ENCODE peak calls at places on chromosome 10, in five cellular contexts. U is transverse colon, A is HepG2, B is suprapubic skin, Y is GM12878. I is an unnamed sample.

GRCh38 chr10:78327778-78328591 is 294.3 kb downstream of the RPS24 start:
- DNase-seq in U (no peak), A (no peak), B (no peak), Y (no peak), I (no peak)

GRCh38 chr10:24209421-24209770 is 458 bp downstream of the KIAA1217 start:
- DNase-seq in U (no peak), A (no peak), B (no peak), Y (no peak), I (no peak)

GRCh38 chr10:48898426-48898825 is 41.2 kb downstream of the LRRC18 start:
- DNase-seq in U (no peak), A (no peak), B (no peak), Y (no peak), I (no peak)

GRCh38 chr10:106082865-106083264 is 1081.6 kb downstream of the SORCS1 start:
- DNase-seq in U (no peak), A (no peak), B (no peak), Y (no peak), I (no peak)

GRCh38 chr10:43287056-43288007 is 20.5 kb upstream of the RASGEF1A start:
- DNase-seq in U (peak; percentile 65), A (no peak), B (peak; percentile 76), Y (peak; percentile 27), I (no peak)

GRCh38 chr10:14009315-14010082 is 321.2 kb downstream of the FRMD4A start:
- DNase-seq in U (no peak), A (no peak), B (no peak), Y (peak; percentile 96), I (no peak)

GRCh38 chr10:3786295-3786981 is 1.4 kb upstream of the KLF6 start:
- DNase-seq in U (peak; percentile 51), A (peak; percentile 85), B (no peak), Y (no peak), I (peak; percentile 74)

GRCh38 chr10:88974446-88975376 is 15.9 kb upstream of the FAS start:
- DNase-seq in U (no peak), A (no peak), B (no peak), Y (no peak), I (no peak)

GRCh38 chr10:97210576-97210975 is 24.8 kb upstream of the SLIT1 start:
- DNase-seq in U (peak; percentile 66), A (peak; percentile 61), B (no peak), Y (peak; percentile 37), I (peak; percentile 78)

GRCh38 chr10:92891885-92892705 is 43.8 kb downstream of the EXOC6 start:
- DNase-seq in U (peak; percentile 81), A (peak; percentile 96), B (no peak), Y (no peak), I (peak; percentile 68)

GRCh38 chr10:50375051-50375452 is 123.7 kb upstream of the ASAH2 start:
- DNase-seq in U (no peak), A (no peak), B (no peak), Y (no peak), I (no peak)

GRCh38 chr10:116767235-116767634 is 24.9 kb upstream of the HSPA12A start:
- DNase-seq in U (peak; percentile 59), A (no peak), B (peak; percentile 80), Y (no peak), I (peak; percentile 64)

GRCh38 chr10:36450385-36450784 is 675.0 kb upstream of the ANKRD30A start:
- DNase-seq in U (no peak), A (no peak), B (no peak), Y (no peak), I (peak; percentile 65)

GRCh38 chr10:86693721-86694369 is 25.5 kb downstream of the LDB3 start:
- DNase-seq in U (peak; percentile 51), A (peak; percentile 19), B (no peak), Y (no peak), I (no peak)

GRCh38 chr10:84353052-84353803 is 24.8 kb downstream of the CCSER2 start:
- DNase-seq in U (no peak), A (no peak), B (no peak), Y (no peak), I (no peak)

GRCh38 chr10:78000956-78001472 is 28.3 kb downstream of the POLR3A start:
- DNase-seq in U (no peak), A (no peak), B (no peak), Y (no peak), I (no peak)

GRCh38 chr10:21334891-21335696 is 190.4 kb downstream of the SKIDA1 start:
- DNase-seq in U (no peak), A (peak; percentile 61), B (peak; percentile 83), Y (no peak), I (peak; percentile 70)

GRCh38 chr10:126639084-126639483 is 31.4 kb downstream of the C10orf90 start:
- DNase-seq in U (no peak), A (no peak), B (no peak), Y (no peak), I (no peak)

GRCh38 chr10:78471723-78472541 is 438.3 kb downstream of the RPS24 start:
- DNase-seq in U (no peak), A (peak; percentile 95), B (no peak), Y (no peak), I (peak; percentile 87)

GRCh38 chr10:45470098-45471012 is 96.3 kb downstream of the ALOX5 start:
- DNase-seq in U (peak; percentile 34), A (peak; percentile 88), B (no peak), Y (no peak), I (no peak)

GRCh38 chr10:77505431-77506334 is 131.9 kb downstream of the KCNMA1 start:
- DNase-seq in U (no peak), A (no peak), B (no peak), Y (no peak), I (no peak)

GRCh38 chr10:78231930-78232329 is 198.3 kb downstream of the RPS24 start:
- DNase-seq in U (no peak), A (peak; percentile 13), B (no peak), Y (no peak), I (no peak)

GRCh38 chr10:90968448-90969086 is 47.7 kb upstream of the ANKRD1 start:
- DNase-seq in U (no peak), A (no peak), B (no peak), Y (no peak), I (no peak)

GRCh38 chr10:91652364-91652763 is 19.5 kb upstream of the PPP1R3C start:
- DNase-seq in U (no peak), A (peak; percentile 65), B (no peak), Y (no peak), I (no peak)

GRCh38 chr10:5325076-5325475 is 39.7 kb upstream of the UCN3 start:
- DNase-seq in U (no peak), A (no peak), B (no peak), Y (no peak), I (no peak)

GRCh38 chr10:121684276-121684675 is 86.0 kb upstream of the FGFR2 start:
- DNase-seq in U (no peak), A (no peak), B (no peak), Y (no peak), I (no peak)

GRCh38 chr10:60456053-60456452 is 66.4 kb upstream of the ANK3 start:
- DNase-seq in U (no peak), A (no peak), B (no peak), Y (no peak), I (no peak)

GRCh38 chr10:75000748-75001321 is 110.6 kb upstream of the SAMD8 start:
- DNase-seq in U (no peak), A (no peak), B (no peak), Y (no peak), I (no peak)

GRCh38 chr10:119025336-119025735 is 4.2 kb upstream of the NANOS1 start:
- DNase-seq in U (peak; percentile 44), A (peak; percentile 40), B (no peak), Y (no peak), I (peak; percentile 93)
- TF ChIP-seq POLR2AphosphoS5 in U (no peak), A (no peak), B (no peak), Y (no peak), I (peak; percentile 40)

GRCh38 chr10:22821501-22821900 is 106.4 kb upstream of the ARMC3 start:
- DNase-seq in U (no peak), A (no peak), B (no peak), Y (no peak), I (no peak)
- H3K27ac ChIP-seq in U (no peak overlapping the region), A (no peak overlapping the region), B (no peak overlapping the region), Y (no peak overlapping the region), I (no peak overlapping the region)

DNA sequence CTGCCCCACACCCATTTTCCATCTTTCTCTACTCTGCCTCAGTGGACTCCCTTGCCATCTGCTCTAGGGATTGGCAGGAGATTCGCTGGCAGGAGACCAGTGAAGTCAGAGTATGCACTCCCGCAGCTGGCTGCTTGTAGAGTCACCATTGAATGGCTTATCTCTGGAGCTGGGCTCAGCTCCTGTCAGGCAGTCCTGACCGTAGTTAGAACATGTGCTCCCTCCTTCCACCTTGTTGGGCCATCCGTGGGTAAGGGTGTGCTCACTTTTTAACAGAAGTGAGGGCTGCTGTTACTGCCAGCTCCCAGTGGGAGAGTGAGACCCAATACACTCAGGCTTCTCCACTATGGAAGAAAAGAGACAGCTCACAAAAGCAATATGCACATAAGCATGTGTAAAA is 773.4 kb downstream of the GRID1 start:
- DNase-seq in U (no peak), A (no peak), B (peak; percentile 20), Y (no peak), I (no peak)
- TF ChIP-seq EP300 in U (no peak), A (no peak), B (no peak), Y (no peak), I (no peak)

GRCh38 chr10:114507449-114507848 is 103.1 kb upstream of the AFAP1L2 start:
- DNase-seq in U (peak; percentile 93), A (no peak), B (no peak), Y (no peak), I (no peak)
- TF ChIP-seq POLR2AphosphoS5 in U (peak; percentile 30), A (no peak), B (no peak), Y (no peak), I (no peak)

DNA sequence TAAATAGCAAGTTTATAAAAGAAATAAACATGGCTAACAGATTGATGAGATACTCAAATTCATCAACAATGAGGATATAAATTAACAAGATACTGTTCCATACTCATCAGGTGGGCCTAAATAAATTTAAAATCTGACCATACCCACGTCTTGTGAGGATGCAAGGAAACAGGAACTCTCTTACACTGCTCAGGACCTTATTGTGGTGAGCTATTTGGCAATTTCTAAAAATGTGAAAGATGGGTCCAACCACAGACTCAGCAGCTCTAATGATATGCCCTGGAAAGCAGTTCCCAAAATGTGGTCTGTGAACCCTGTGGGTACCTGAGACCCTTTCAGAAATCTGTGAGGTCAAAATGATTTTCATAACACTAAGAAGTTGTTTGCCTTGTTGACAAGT is 21.5 kb downstream of the RPP38 start:
- DNase-seq in U (no peak), A (no peak), B (no peak), Y (peak; percentile 24), I (no peak)
- H3K27ac ChIP-seq in U (no peak overlapping the region), A (no peak overlapping the region), B (no peak overlapping the region), Y (no peak overlapping the region), I (no peak overlapping the region)

GRCh38 chr10:110210663-110211454 is 3.5 kb downstream of the MXI1 start:
- DNase-seq in U (peak; percentile 98), A (peak; percentile 95), B (peak; percentile 98), Y (peak; percentile 90), I (peak; percentile 99)
- TF ChIP-seq EP300 in U (no peak), A (no peak), B (no peak), Y (no peak), I (peak; percentile 39)

GRCh38 chr10:125281091-125281490 is 120.7 kb upstream of the CTBP2 start:
- DNase-seq in U (no peak), A (no peak), B (no peak), Y (no peak), I (no peak)
- TF ChIP-seq POLR2AphosphoS5 in U (no peak), A (no peak), B (no peak), Y (no peak), I (no peak)

GRCh38 chr10:131979336-131979735 is 2.4 kb downstream of the BNIP3 start:
- DNase-seq in U (no peak), A (no peak), B (no peak), Y (no peak), I (peak; percentile 62)
- H3K27ac ChIP-seq in U (no peak overlapping the region), A (peak overlapping the region; percentile 64), B (no peak overlapping the region), Y (no peak overlapping the region), I (peak overlapping the region; percentile 92)

I was measured in sigmoid colon.